ENCODE peak calls at places on chromosomes 7 and 10, in nine cellular contexts. P is cardiac muscle cell; M is AG10803; K is GM04504; B is activated T-helper 9 cell treated with anti-CD3 and anti-CD28 coated beads, Interleukin-2, amount 50 U/mL, for 16 hours; Y is NCI-H526; S is AG08396; Z is iris pigment epithelial cell; F is retina. D is an unnamed sample.

GRCh38 chr10:30384791-30385201 is 35.7 kb upstream of the MTPAP start:
- DNase-seq in Y (peak), Z (peak), P (peak), M (peak), F (no peak), S (peak), B (no peak), K (no peak), D (peak)

GRCh38 chr7:139526578-139527544 is 3.4 kb downstream of the CLEC2L start:
- DNase-seq in P (peak), K (peak), B (no peak), Y (no peak), M (peak), F (no peak), S (peak), Z (peak), D (peak)

GRCh38 chr10:43386981-43387677 is 15.7 kb downstream of the FXYD4 start:
- DNase-seq in Z (no peak), F (no peak), B (no peak), K (no peak), P (no peak), M (no peak), Y (no peak), S (no peak), D (no peak)

GRCh38 chr10:53135897-53136253 is 363.3 kb upstream of the MBL2 start:
- DNase-seq in Z (no peak), M (no peak), P (no peak), K (no peak), B (no peak), S (no peak), Y (no peak), F (no peak), D (no peak)

GRCh38 chr7:134899729-134900128 is 86.6 kb upstream of the AGBL3 start:
- DNase-seq in F (no peak), B (no peak), M (no peak), Y (no peak), K (no peak), S (no peak), P (peak), Z (peak), D (no peak)

GRCh38 chr7:80722596-80723141 is 84.2 kb downstream of the CD36 start:
- DNase-seq in M (peak), S (peak), Z (peak), P (peak), Y (no peak), F (peak), K (peak), B (no peak), D (peak)

GRCh38 chr10:10490187-10490980 is 527.3 kb upstream of the CELF2 start:
- DNase-seq in M (peak), Y (no peak), F (no peak), B (no peak), Z (no peak), K (no peak), P (no peak), S (no peak), D (no peak)

GRCh38 chr7:120806669-120807068 is 51.3 kb downstream of the TSPAN12 start:
- DNase-seq in Y (peak), M (peak), Z (no peak), P (peak), S (no peak), F (no peak), B (no peak), K (no peak), D (no peak)

GRCh38 chr10:22433875-22434274 is 88.6 kb downstream of the SPAG6 start:
- DNase-seq in Y (no peak), Z (peak), B (no peak), K (peak), S (peak), F (no peak), M (peak), P (peak), D (peak)

GRCh38 chr7:2706685-2707126 is 18.7 kb downstream of the AMZ1 start:
- DNase-seq in P (peak), K (no peak), Y (no peak), S (no peak), F (no peak), M (no peak), Z (no peak), B (no peak), D (no peak)

GRCh38 chr7:19403691-19404090 is 258.5 kb upstream of the FERD3L start:
- DNase-seq in K (no peak), Y (no peak), P (no peak), Z (peak), F (no peak), B (no peak), M (no peak), S (no peak), D (no peak)

GRCh38 chr7:151999337-152000090 is 26.0 kb upstream of the GALNT11 start:
- DNase-seq in Z (peak), F (no peak), B (no peak), P (peak), K (no peak), M (peak), Y (no peak), S (no peak), D (peak)

GRCh38 chr10:131469551-131469950 is 158.0 kb upstream of the TCERG1L start:
- DNase-seq in S (no peak), Y (no peak), K (no peak), F (no peak), Z (no peak), P (no peak), B (no peak), M (no peak), D (no peak)

GRCh38 chr10:48885376-48885775 is 54.3 kb downstream of the LRRC18 start:
- DNase-seq in Z (peak), M (peak), P (no peak), S (no peak), K (no peak), F (no peak), B (no peak), Y (peak), D (no peak)

GRCh38 chr7:30594055-30594539 is 581 bp upstream of the GARS1 start:
- DNase-seq in B (peak), F (no peak), P (peak), S (peak), Y (peak), K (no peak), Z (peak), M (peak), D (peak)

GRCh38 chr7:6380310-6381095 is 67.3 kb downstream of the DAGLB start:
- DNase-seq in S (no peak), Y (no peak), P (no peak), Z (no peak), K (no peak), F (no peak), M (no peak), B (no peak), D (no peak)

GRCh38 chr7:91103365-91103764 is 160.9 kb upstream of the FZD1 start:
- DNase-seq in F (no peak), M (no peak), K (no peak), S (no peak), Y (no peak), Z (no peak), B (no peak), P (no peak), D (no peak)

GRCh38 chr10:129707406-129708388 is 240.7 kb downstream of the MGMT start:
- DNase-seq in Y (no peak), M (peak), B (no peak), K (no peak), P (peak), Z (peak), F (no peak), S (peak), D (peak)

GRCh38 chr10:69043931-69044531 is 43.9 kb upstream of the SRGN start:
- DNase-seq in F (no peak), S (no peak), K (no peak), P (no peak), Z (no peak), B (no peak), M (no peak), Y (no peak), D (no peak)